ENCODE peak calls at places on chromosomes 7 and 10, in eight cellular contexts. L is amniotic stem cell; T is T-helper 2 cell; S is EL; U is activated T-cell treated with anti-CD3 and anti-CD28 coated beads for 48 hours; K is activated T-helper 9 cell treated with anti-CD3 and anti-CD28 coated beads, Interleukin-2, amount 50 U/mL, for 16 hours; I is iris pigment epithelial cell; Z is cardiac septum. A is an unnamed sample.

GRCh38 chr7:102451371-102452054 is 13.2 kb downstream of the ALKBH4 start:
- DNase-seq in L (no peak), T (no peak), S (peak; percentile 41), U (no peak), K (no peak), I (no peak), Z (no peak), A (peak; percentile 61)

GRCh38 chr7:43553999-43554398 is 28.9 kb upstream of the STK17A start:
- DNase-seq in L (no peak), T (no peak), S (no peak), U (no peak), K (no peak), I (peak; percentile 78), Z (no peak), A (peak; percentile 76)

GRCh38 chr7:42170724-42171123 is 66.3 kb downstream of the GLI3 start:
- DNase-seq in L (no peak), T (no peak), S (peak; percentile 76), U (no peak), K (no peak), I (peak; percentile 53), Z (no peak), A (peak; percentile 80)

GRCh38 chr7:99029481-99030144 is 114.3 kb downstream of the SMURF1 start:
- DNase-seq in L (no peak), T (no peak), S (no peak), U (no peak), K (no peak), I (no peak), Z (no peak), A (no peak)

GRCh38 chr7:147535619-147536200 is 1054.9 kb upstream of the C7orf33 start:
- DNase-seq in L (no peak), T (no peak), S (peak; percentile 52), U (no peak), K (no peak), I (peak; percentile 70), Z (no peak), A (peak; percentile 16)

GRCh38 chr7:74575083-74575803 is 82.3 kb upstream of the GTF2I start:
- DNase-seq in L (no peak), T (no peak), S (peak; percentile 33), U (no peak), K (no peak), I (peak; percentile 83), Z (no peak), A (peak; percentile 98)

GRCh38 chr7:156896388-156897022 is 3.5 kb upstream of the LMBR1 start:
- DNase-seq in L (no peak), T (peak; percentile 36), S (no peak), U (no peak), K (no peak), I (no peak), Z (no peak), A (no peak)

GRCh38 chr7:861222-861621 is 15.1 kb upstream of the GET4 start:
- DNase-seq in L (no peak), T (no peak), S (no peak), U (no peak), K (no peak), I (no peak), Z (no peak), A (no peak)

GRCh38 chr7:93307131-93307660 is 75.0 kb downstream of the VPS50 start:
- DNase-seq in L (peak; percentile 16), T (no peak), S (peak; percentile 79), U (no peak), K (no peak), I (peak; percentile 92), Z (no peak), A (peak; percentile 79)

GRCh38 chr7:143280160-143280559 is 4.6 kb upstream of the TMEM139 start:
- DNase-seq in L (no peak), T (peak; percentile 24), S (no peak), U (no peak), K (no peak), I (no peak), Z (no peak), A (no peak)

GRCh38 chr7:26156454-26157365 is 4.7 kb downstream of the NFE2L3 start:
- DNase-seq in L (peak; percentile 85), T (peak; percentile 75), S (peak; percentile 94), U (peak; percentile 30), K (peak; percentile 40), I (peak; percentile 98), Z (no peak), A (peak; percentile 92)

GRCh38 chr7:80511964-80512363 is at the start of gene GNAT3:
- DNase-seq in L (no peak), T (no peak), S (no peak), U (no peak), K (no peak), I (no peak), Z (no peak), A (no peak)

GRCh38 chr7:151410405-151411390 is 860 bp upstream of the WDR86 start:
- DNase-seq in L (no peak), T (no peak), S (no peak), U (no peak), K (no peak), I (peak; percentile 37), Z (no peak), A (no peak)

GRCh38 chr7:156184164-156184563 is 371.9 kb upstream of the SHH start:
- DNase-seq in L (no peak), T (no peak), S (no peak), U (no peak), K (no peak), I (peak; percentile 2), Z (no peak), A (peak; percentile 1)

GRCh38 chr7:46179211-46179610 is 258.1 kb upstream of the IGFBP3 start:
- DNase-seq in L (no peak), T (no peak), S (no peak), U (no peak), K (no peak), I (peak; percentile 13), Z (no peak), A (peak; percentile 46)

GRCh38 chr7:156274557-156274956 is 366.0 kb upstream of the RNF32 start:
- DNase-seq in L (no peak), T (no peak), S (no peak), U (no peak), K (no peak), I (no peak), Z (no peak), A (no peak)

GRCh38 chr7:3733541-3734140 is 432.6 kb downstream of the SDK1 start:
- DNase-seq in L (no peak), T (no peak), S (no peak), U (no peak), K (no peak), I (peak; percentile 26), Z (no peak), A (no peak)

GRCh38 chr7:158548726-158549125 is 38.9 kb downstream of the PTPRN2 start:
- DNase-seq in L (no peak), T (no peak), S (no peak), U (no peak), K (no peak), I (no peak), Z (no peak), A (no peak)

GRCh38 chr7:90222811-90223725 is 11.5 kb downstream of the STEAP2 start:
- DNase-seq in L (no peak), T (no peak), S (peak; percentile 12), U (no peak), K (no peak), I (no peak), Z (no peak), A (peak; percentile 54)

GRCh38 chr10:43417950-43418768 is 9.2 kb upstream of the HNRNPF start:
- DNase-seq in L (no peak), T (peak; percentile 79), S (no peak), U (no peak), K (no peak), I (no peak), Z (no peak), A (no peak)

GRCh38 chr7:152144557-152145245 is 119.2 kb downstream of the GALNT11 start:
- DNase-seq in L (no peak), T (peak; percentile 86), S (no peak), U (no peak), K (no peak), I (no peak), Z (no peak), A (no peak)

GRCh38 chr10:95214793-95215192 is 20.8 kb downstream of the ACSM6 start:
- DNase-seq in L (no peak), T (no peak), S (peak; percentile 76), U (no peak), K (no peak), I (peak; percentile 53), Z (no peak), A (peak; percentile 80)

GRCh38 chr10:49616421-49617230 is 2.8 kb downstream of the CHAT start:
- DNase-seq in L (no peak), T (no peak), S (no peak), U (no peak), K (no peak), I (no peak), Z (peak; percentile 65), A (no peak)

GRCh38 chr7:20307901-20308300 is 22.8 kb upstream of the ITGB8 start:
- DNase-seq in L (no peak), T (no peak), S (no peak), U (no peak), K (no peak), I (no peak), Z (no peak), A (no peak)

GRCh38 chr10:13074562-13075451 is 25.2 kb upstream of the OPTN start:
- DNase-seq in L (peak; percentile 41), T (peak; percentile 62), S (peak; percentile 61), U (peak; percentile 50), K (peak; percentile 24), I (peak; percentile 65), Z (no peak), A (peak; percentile 76)

GRCh38 chr7:36613214-36613613 is 111.1 kb downstream of the AOAH start:
- DNase-seq in L (no peak), T (no peak), S (no peak), U (no peak), K (no peak), I (no peak), Z (no peak), A (no peak)

GRCh38 chr10:74058658-74059057 is 60.7 kb downstream of the VCL start:
- DNase-seq in L (no peak), T (peak; percentile 91), S (no peak), U (peak; percentile 8), K (no peak), I (peak; percentile 40), Z (no peak), A (peak; percentile 32)

GRCh38 chr10:49381111-49381900 is 14.6 kb downstream of the DRGX start:
- DNase-seq in L (no peak), T (no peak), S (no peak), U (no peak), K (no peak), I (no peak), Z (no peak), A (no peak)

GRCh38 chr10:13672505-13672904 is 85.7 kb downstream of the PRPF18 start:
- DNase-seq in L (no peak), T (no peak), S (no peak), U (no peak), K (no peak), I (no peak), Z (no peak), A (no peak)

GRCh38 chr10:78720091-78720490 is 348.7 kb upstream of the ZMIZ1 start:
- DNase-seq in L (no peak), T (no peak), S (no peak), U (no peak), K (no peak), I (no peak), Z (peak; percentile 56), A (no peak)

GRCh38 chr7:3673524-3673923 is 372.5 kb downstream of the SDK1 start:
- DNase-seq in L (no peak), T (peak; percentile 45), S (no peak), U (peak; percentile 30), K (peak; percentile 10), I (peak; percentile 12), Z (no peak), A (peak; percentile 62)

GRCh38 chr10:124917168-124917938 is 24.6 kb upstream of the ZRANB1 start:
- DNase-seq in L (no peak), T (peak; percentile 57), S (peak; percentile 44), U (peak; percentile 23), K (no peak), I (peak; percentile 51), Z (no peak), A (peak; percentile 36)

GRCh38 chr7:38525857-38526256 is 105.3 kb downstream of the AMPH start:
- DNase-seq in L (no peak), T (no peak), S (no peak), U (no peak), K (no peak), I (no peak), Z (no peak), A (no peak)

GRCh38 chr10:78774614-78774998 is 294.2 kb upstream of the ZMIZ1 start:
- DNase-seq in L (no peak), T (no peak), S (no peak), U (no peak), K (no peak), I (no peak), Z (peak; percentile 29), A (peak; percentile 35)

A was measured in epithelial cell of esophagus.